ENCODE peak calls at places on chromosome 9, in five cellular contexts. K is GM23248, J is SK-N-SH, D is hepatocyte, E is PC-3. B is an unnamed sample. For H3K4me1 and H3K9me2, the result is how much of the 10 kb centered on the place peaks cover.

GRCh38 chr9:94782367-94783120 is 56.0 kb downstream of the AOPEP start:
- DNase-seq in K (peak), J (no peak), D (no peak), E (no peak), B (no peak)

GRCh38 chr9:134066923-134067851 is 639 bp downstream of the BRD3 start:
- DNase-seq in K (peak), J (peak), D (peak), E (no peak), B (peak)

GRCh38 chr9:19470567-19470966 is 61.8 kb downstream of the ACER2 start:
- DNase-seq in K (no peak), J (no peak), D (no peak), E (no peak), B (no peak)

GRCh38 chr9:120393386-120394057 is 186.4 kb downstream of the CDK5RAP2 start:
- DNase-seq in K (peak), J (no peak), D (no peak), E (peak), B (no peak)

GRCh38 chr9:137705443-137705863 is 86.6 kb downstream of the EHMT1 start:
- DNase-seq in K (no peak), J (no peak), D (no peak), E (no peak), B (peak)

GRCh38 chr9:89260525-89260924 is 50.5 kb upstream of the CKS2 start:
- DNase-seq in K (no peak), J (no peak), D (no peak), E (no peak), B (no peak)

GRCh38 chr9:33044162-33044673 is 19.1 kb downstream of the DNAJA1 start:
- DNase-seq in K (peak), J (peak), D (peak), E (peak), B (no peak)

GRCh38 chr9:33690156-33690908 is 105.0 kb upstream of the PRSS3 start:
- DNase-seq in K (no peak), J (no peak), D (no peak), E (no peak), B (no peak)

GRCh38 chr9:78393932-78394331 is 97.0 kb downstream of the PSAT1 start:
- DNase-seq in K (no peak), J (no peak), D (no peak), E (no peak), B (no peak)

GRCh38 chr9:101467690-101468089 is 32.1 kb upstream of the ALDOB start:
- DNase-seq in K (no peak), J (no peak), D (no peak), E (no peak), B (no peak)

GRCh38 chr9:68651280-68651893 is 53.7 kb upstream of the PIP5K1B start:
- DNase-seq in K (no peak), J (no peak), D (no peak), E (peak), B (no peak)

GRCh38 chr9:32500768-32501167 is 25.2 kb downstream of the RIGI start:
- DNase-seq in K (peak), J (no peak), D (no peak), E (peak), B (no peak)

GRCh38 chr9:93100265-93100636 is 4.2 kb downstream of the CARD19 start:
- DNase-seq in K (no peak), J (no peak), D (no peak), E (no peak), B (no peak)

DNA sequence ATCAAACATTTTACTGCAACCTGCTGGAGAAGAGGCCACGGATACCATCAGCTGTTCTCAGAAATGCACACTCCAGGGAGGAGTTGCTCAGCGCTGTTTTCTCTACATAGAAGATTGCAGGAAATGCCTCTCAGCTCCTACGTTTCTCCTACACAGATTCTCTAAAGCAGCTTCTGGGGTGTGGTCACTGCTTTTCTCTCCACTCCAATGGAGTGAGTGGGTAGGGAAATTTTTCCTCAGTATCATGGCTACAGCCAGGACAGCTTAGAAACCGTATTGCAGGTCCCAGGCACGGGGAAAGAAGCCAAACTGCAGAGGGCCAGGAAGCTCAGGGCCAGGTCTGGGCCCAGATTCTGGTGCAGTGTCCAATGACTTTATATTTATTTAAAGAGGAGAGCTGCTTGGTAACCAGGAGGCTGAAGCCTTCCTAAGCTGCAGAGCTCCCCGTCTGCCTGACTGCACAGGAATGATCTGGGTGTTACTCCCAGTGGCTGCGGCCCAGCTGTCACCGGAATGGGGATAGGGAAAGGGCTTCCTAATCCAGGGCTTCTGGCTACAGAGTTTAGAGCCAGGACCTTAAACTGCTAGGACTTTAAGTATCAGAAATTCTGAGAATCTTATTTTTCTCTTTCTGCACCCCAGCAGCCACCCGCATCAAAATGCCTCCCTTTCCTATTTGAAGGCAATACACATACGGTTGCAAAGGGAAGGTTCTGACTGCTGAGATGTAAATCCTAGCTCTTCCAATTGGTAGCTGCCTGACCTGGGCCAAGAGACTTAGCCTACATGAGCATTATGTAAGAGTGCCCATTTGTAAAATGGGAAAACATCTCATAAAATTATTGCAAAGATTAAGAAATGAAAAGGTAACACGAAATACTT is 1.4 kb upstream of the SPTAN1 start:
- DNase-seq in K (peak), J (no peak), D (peak), E (no peak), B (no peak)
- TF ChIP-seq EZH2phosphoT487 in K (no peak), J (no peak), D (no peak), E (no peak), B (no peak)

GRCh38 chr9:111610851-111611250 is 11.4 kb upstream of the PTGR1 start:
- DNase-seq in K (no peak), J (no peak), D (no peak), E (no peak), B (no peak)
- H3K4me1 ChIP-seq in K (under half), J (under half), D (under half), E (under half), B (under half)

DNA sequence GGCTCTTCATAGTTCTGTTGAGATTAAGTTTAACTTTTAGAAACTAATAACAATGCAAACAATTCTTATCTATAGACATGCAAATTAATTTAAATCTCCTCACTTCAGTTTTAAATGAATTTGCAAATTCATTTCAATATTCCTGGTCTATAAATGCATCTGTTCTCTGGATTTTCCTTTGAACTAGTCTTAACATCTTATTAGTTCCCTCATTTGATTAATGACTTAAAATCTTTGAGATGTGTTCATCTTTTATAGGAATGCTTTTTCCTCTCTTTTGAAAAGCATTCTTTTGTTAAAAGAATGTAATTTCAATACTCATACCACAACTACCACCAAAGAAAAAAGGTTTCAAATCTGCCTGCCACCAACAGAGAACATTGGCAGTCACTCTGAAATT is 169.4 kb downstream of the RASEF start:
- DNase-seq in K (no peak), J (no peak), D (no peak), E (no peak), B (no peak)
- H3K9me2 ChIP-seq in K (under half), J (under half), D (under half), E (under half), B (under half)

DNA sequence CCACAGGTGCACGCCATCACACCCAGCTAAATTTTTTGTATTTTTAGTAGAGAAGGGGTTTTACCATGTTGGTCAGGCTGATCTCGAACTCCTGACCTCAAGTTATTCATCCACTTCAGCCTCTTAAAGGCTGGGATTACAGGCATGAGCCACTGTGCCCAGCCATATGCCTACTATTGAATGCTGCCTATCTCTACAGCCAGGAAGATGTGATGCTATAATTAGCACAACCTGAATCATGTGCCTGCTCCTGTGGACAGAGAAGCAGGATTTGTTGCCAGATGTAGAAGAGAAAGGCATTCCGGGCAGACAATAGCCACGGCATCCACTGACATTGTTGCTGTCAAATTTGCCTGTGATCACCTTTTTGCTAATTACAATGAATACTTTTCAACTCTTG is 24.4 kb upstream of the MLLT3 start:
- DNase-seq in K (no peak), J (no peak), D (no peak), E (no peak), B (no peak)
- TF ChIP-seq EZH2phosphoT487 in K (no peak), J (no peak), D (no peak), E (no peak), B (no peak)

DNA sequence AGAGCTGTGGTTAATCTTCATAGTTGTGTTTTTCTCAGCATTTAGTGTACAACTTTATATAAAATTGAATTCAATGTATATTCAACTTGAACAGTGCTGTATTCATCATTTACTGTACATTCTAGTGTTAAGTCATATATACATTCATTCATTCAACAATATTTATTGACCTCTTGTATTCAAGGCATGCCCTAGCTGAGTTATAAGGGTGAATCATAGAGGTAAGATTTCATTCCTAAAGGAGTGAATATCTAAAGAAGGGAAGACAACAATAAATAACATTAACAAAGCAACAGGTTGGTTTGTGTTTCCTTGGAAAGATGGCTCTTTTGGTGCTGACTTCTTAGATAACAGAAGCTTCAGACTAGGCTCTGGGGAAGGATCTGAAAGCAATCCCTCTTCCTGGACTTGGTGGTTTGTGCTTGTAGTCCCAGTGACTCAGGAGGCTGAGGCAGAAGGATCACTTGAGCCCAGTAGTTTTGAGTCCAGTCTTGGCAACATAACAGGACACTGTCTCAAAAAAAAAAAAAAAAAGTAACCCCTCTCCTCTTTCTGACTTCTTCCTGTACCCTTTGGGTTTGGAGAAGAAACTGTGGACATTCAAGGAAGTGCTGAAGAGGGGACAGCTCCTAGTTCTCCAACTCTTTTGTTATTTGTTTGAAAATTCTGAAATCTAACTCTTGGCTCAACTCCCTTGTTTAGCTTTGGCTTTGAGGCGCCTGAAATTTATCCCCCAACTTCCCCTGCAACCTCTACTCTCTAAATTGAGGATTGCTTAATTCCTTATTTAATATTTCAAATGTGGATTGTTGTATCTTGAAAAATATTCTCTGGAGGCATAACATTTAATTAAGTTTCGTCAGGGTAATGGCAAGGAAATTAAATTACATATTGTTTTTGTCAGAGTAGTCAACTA is 80.2 kb downstream of the OSTF1 start:
- DNase-seq in K (no peak), J (no peak), D (no peak), E (peak), B (no peak)
- H3K4me1 ChIP-seq in K (under half), J (under half), D (under half), E (under half), B (under half)

GRCh38 chr9:82894961-82895902 is 167.7 kb downstream of the RASEF start:
- DNase-seq in K (no peak), J (peak), D (peak), E (no peak), B (no peak)
- H3K9me2 ChIP-seq in K (under half), J (under half), D (under half), E (under half), B (under half)

DNA sequence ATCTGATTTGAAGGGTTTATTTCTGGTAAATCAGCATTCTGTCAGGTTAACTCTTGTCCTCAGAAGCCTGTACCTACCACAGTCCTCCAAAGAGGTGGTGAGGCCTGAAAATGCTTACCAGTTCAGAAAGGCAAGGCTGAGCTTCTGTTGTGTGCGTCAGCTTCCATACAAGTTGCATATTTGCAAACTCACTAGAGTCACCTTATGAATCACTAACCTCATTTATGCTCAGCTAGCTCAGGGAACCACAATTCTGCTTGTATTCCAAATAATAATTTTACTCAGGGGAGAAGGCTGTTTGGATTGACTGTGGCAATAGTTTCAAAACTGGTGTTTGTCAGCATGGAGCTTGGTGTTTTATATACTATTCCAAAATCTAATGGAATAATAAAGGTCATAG is 355.1 kb upstream of the RFX3 start:
- DNase-seq in K (peak), J (no peak), D (no peak), E (peak), B (no peak)
- TF ChIP-seq EZH2phosphoT487 in K (peak), J (no peak), D (no peak), E (no peak), B (no peak)

DNA sequence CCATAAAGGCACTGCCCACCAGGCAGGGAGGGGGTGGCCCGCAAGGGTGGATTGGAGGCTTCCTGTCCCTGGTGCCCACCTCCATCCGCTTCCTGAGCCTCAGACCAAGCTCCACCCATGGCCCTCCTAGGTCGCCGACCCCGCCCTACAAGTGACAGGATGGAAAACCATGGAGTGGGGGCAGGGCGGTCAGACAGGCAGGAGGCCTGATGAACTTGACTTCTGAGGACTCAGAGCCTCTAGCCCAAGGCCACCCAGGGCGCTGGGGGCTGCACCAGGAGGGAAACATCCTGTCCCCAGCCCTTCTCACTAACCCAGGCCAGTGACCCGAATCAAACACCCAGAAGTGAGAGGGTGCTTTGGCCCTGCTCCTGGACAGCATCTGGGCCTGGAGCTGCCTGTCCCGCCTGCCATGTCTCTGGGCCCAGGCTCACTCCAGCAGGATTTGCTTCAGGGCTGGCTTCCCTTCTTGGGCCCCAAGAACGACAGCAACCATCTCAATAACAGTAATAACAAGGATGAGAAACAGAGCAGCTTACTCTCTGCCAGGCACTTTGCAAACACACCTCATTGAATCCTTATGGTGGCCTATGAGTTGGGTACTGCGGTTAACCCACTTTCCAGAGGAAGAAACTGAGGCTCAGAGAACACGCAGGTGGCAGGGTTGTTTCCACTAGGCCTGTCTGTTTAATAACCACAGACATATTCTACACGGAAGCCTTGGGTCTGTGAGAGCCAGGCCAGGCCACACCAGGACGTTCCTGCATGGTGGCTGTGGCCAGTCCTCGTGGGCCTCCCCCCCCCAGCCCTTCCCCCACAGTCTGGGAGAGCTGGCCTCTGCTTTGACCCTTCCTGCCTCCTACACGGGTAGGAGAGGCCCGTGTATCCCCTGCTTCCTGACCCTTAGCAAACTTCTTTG is 4.4 kb upstream of the ST6GALNAC6 start:
- DNase-seq in K (peak), J (no peak), D (peak), E (no peak), B (peak)
- H3K4me1 ChIP-seq in K (under half), J (under half), D (under half), E (under half), B (half or more)

GRCh38 chr9:114330636-114331035 is 967 bp downstream of the ORM2 start:
- DNase-seq in K (no peak), J (no peak), D (no peak), E (no peak), B (no peak)
- H3K9me2 ChIP-seq in K (under half), J (under half), D (under half), E (under half), B (under half)

GRCh38 chr9:7177383-7177782 is 419.6 kb downstream of the KDM4C start:
- DNase-seq in K (no peak), J (no peak), D (no peak), E (no peak), B (no peak)
- TF ChIP-seq EZH2phosphoT487 in K (no peak), J (no peak), D (no peak), E (no peak), B (no peak)